ENCODE peak calls at places on chromosomes 13 and 19, in five cellular contexts. W, E, H, K and V are unnamed samples.

GRCh38 chr13:38775085-38775484 is 88.2 kb downstream of the FREM2 start:
- DNase-seq in W (no peak), E (no peak), H (no peak), K (no peak), V (no peak)

GRCh38 chr19:51326216-51327065 is 15.0 kb downstream of the IGLON5 start:
- DNase-seq in W (no peak), E (no peak), H (no peak), K (no peak), V (no peak)

GRCh38 chr19:35868172-35868822 is at the start of gene APLP1:
- DNase-seq in W (peak), E (peak), H (peak), K (peak), V (peak)

GRCh38 chr13:99434258-99434788 is 66.9 kb upstream of the TM9SF2 start:
- DNase-seq in W (no peak), E (no peak), H (no peak), K (no peak), V (no peak)

GRCh38 chr13:101579291-101579802 is 126.9 kb downstream of the ITGBL1 start:
- DNase-seq in W (peak), E (peak), H (peak), K (no peak), V (peak)

GRCh38 chr19:18637644-18638630 is 1.1 kb downstream of the KLHL26 start:
- DNase-seq in W (no peak), E (peak), H (no peak), K (no peak), V (no peak)

GRCh38 chr19:16824658-16825311 is 4.4 kb upstream of the SIN3B start:
- DNase-seq in W (no peak), E (no peak), H (peak), K (no peak), V (no peak)

GRCh38 chr19:2973229-2973628 is 4.1 kb upstream of the TLE6 start:
- DNase-seq in W (no peak), E (no peak), H (no peak), K (no peak), V (peak)

GRCh38 chr13:51793570-51794273 is 10.2 kb downstream of the DHRS12 start:
- DNase-seq in W (peak), E (no peak), H (peak), K (no peak), V (peak)

GRCh38 chr19:1041272-1041834 is 1.4 kb downstream of the ABCA7 start:
- DNase-seq in W (no peak), E (no peak), H (no peak), K (no peak), V (no peak)

GRCh38 chr13:26583662-26584061 is 26.2 kb downstream of the WASF3 start:
- DNase-seq in W (no peak), E (no peak), H (no peak), K (no peak), V (no peak)

GRCh38 chr13:98846521-98846920 is 94.0 kb upstream of the SLC15A1 start:
- DNase-seq in W (no peak), E (peak), H (no peak), K (no peak), V (no peak)

GRCh38 chr19:13652810-13653590 is 111.3 kb upstream of the MRI1 start:
- DNase-seq in W (no peak), E (peak), H (no peak), K (no peak), V (no peak)

GRCh38 chr19:16447015-16447384 is 24.8 kb downstream of the EPS15L1 start:
- DNase-seq in W (peak), E (no peak), H (peak), K (no peak), V (peak)

GRCh38 chr19:10625762-10626138 is 397 bp downstream of the SLC44A2 start:
- DNase-seq in W (no peak), E (peak), H (no peak), K (no peak), V (no peak)

GRCh38 chr13:110680852-110681251 is 25.1 kb downstream of the CARS2 start:
- DNase-seq in W (no peak), E (peak), H (no peak), K (no peak), V (no peak)

GRCh38 chr19:13843104-13843921 is 33.6 kb upstream of the NANOS3 start:
- DNase-seq in W (no peak), E (peak), H (peak), K (no peak), V (peak)

GRCh38 chr13:37429976-37430375 is 168.6 kb downstream of the POSTN start:
- DNase-seq in W (peak), E (no peak), H (peak), K (no peak), V (peak)

GRCh38 chr19:51948979-51949378 is 21.7 kb downstream of the ZNF613 start:
- DNase-seq in W (peak), E (no peak), H (no peak), K (no peak), V (peak)

GRCh38 chr13:98651716-98652115 is 74.8 kb upstream of the STK24 start:
- DNase-seq in W (no peak), E (no peak), H (no peak), K (no peak), V (no peak)

GRCh38 chr13:26529441-26529840 is 28.0 kb upstream of the WASF3 start:
- DNase-seq in W (peak), E (peak), H (peak), K (peak), V (peak)

GRCh38 chr13:90510319-90510718 is 837.2 kb upstream of the MIR17HG start:
- DNase-seq in W (no peak), E (no peak), H (no peak), K (no peak), V (no peak)

GRCh38 chr13:42137856-42138537 is 89.5 kb downstream of the DGKH start:
- DNase-seq in W (no peak), E (no peak), H (no peak), K (no peak), V (no peak)

GRCh38 chr13:75446874-75447273 is 35.1 kb downstream of the TBC1D4 start:
- DNase-seq in W (no peak), E (no peak), H (no peak), K (no peak), V (no peak)

GRCh38 chr19:55617426-55617825 is 6.9 kb downstream of the ZNF784 start:
- DNase-seq in W (no peak), E (no peak), H (no peak), K (no peak), V (no peak)

GRCh38 chr13:48160879-48161278 is 66.0 kb upstream of the MED4 start:
- DNase-seq in W (no peak), E (no peak), H (peak), K (no peak), V (no peak)

GRCh38 chr13:21055016-21055415 is 6.4 kb downstream of the LATS2 start:
- DNase-seq in W (no peak), E (no peak), H (no peak), K (no peak), V (no peak)

GRCh38 chr13:48263196-48263595 is 30.2 kb downstream of the ITM2B start:
- DNase-seq in W (no peak), E (no peak), H (peak), K (no peak), V (no peak)

GRCh38 chr19:12126707-12127106 is 13.4 kb downstream of the ZNF20 start:
- DNase-seq in W (no peak), E (peak), H (no peak), K (no peak), V (peak)

GRCh38 chr13:24261566-24261965 is 47.8 kb upstream of the C1QTNF9 start:
- DNase-seq in W (no peak), E (no peak), H (no peak), K (no peak), V (no peak)

GRCh38 chr19:18995804-18996241 is 37.5 kb downstream of the SUGP2 start:
- DNase-seq in W (peak), E (peak), H (peak), K (peak), V (peak)

GRCh38 chr19:10079031-10079453 is 7.1 kb upstream of the SHFL start:
- DNase-seq in W (no peak), E (no peak), H (no peak), K (no peak), V (no peak)

GRCh38 chr13:26508885-26509284 is 48.6 kb upstream of the WASF3 start:
- DNase-seq in W (peak), E (no peak), H (peak), K (no peak), V (no peak)

GRCh38 chr19:50893047-50893737 is 18.0 kb downstream of the KLK4 start:
- DNase-seq in W (no peak), E (peak), H (no peak), K (no peak), V (no peak)